ENCODE peak calls at places on chromosomes 1 and 21, in nine cellular contexts. H is sigmoid colon, F is prostate gland, J is heart left ventricle, M is HCT116, S is brain microvascular endothelial cell, X is tibial artery, B is suprapubic skin, G is ovary. N is an unnamed sample.
A peak's percentile ranks its signal among the peaks of the same experiment; 100 is the strongest.

GRCh38 chr1:61131716-61132115 is 49.4 kb downstream of the NFIA start:
- DNase-seq in B (no peak), J (no peak), M (no peak), H (no peak), S (peak; percentile 38), G (no peak), F (no peak), X (no peak), N (no peak)

GRCh38 chr1:181141431-181141910 is 53.0 kb downstream of the IER5 start:
- DNase-seq in B (no peak), H (peak; percentile 67), S (peak; percentile 66), M (no peak), X (no peak), F (no peak), J (no peak), G (no peak), N (no peak)

GRCh38 chr1:116986531-116987255 is 14.9 kb upstream of the CD101 start:
- DNase-seq in S (no peak), X (no peak), G (no peak), F (no peak), B (no peak), H (no peak), J (no peak), M (no peak), N (no peak)

GRCh38 chr1:182666736-182667135 is 17.7 kb downstream of the RGS8 start:
- DNase-seq in G (no peak), J (no peak), M (no peak), X (no peak), S (no peak), H (no peak), B (no peak), F (no peak), N (no peak)

GRCh38 chr1:171506525-171507304 is 21.4 kb downstream of the PRRC2C start:
- DNase-seq in X (no peak), F (no peak), G (no peak), H (no peak), S (no peak), B (no peak), J (no peak), M (no peak), N (no peak)

GRCh38 chr1:35611655-35612054 is 29.7 kb downstream of the PSMB2 start:
- DNase-seq in M (no peak), J (no peak), S (no peak), F (no peak), X (no peak), H (no peak), B (no peak), G (no peak), N (no peak)

GRCh38 chr1:218904401-218904800 is 269.3 kb upstream of the LYPLAL1 start:
- DNase-seq in S (no peak), H (no peak), F (no peak), M (no peak), J (no peak), G (no peak), X (no peak), B (no peak), N (no peak)

GRCh38 chr1:83029916-83030315 is 969.0 kb downstream of the TTLL7 start:
- DNase-seq in J (no peak), X (no peak), B (no peak), G (no peak), F (no peak), H (no peak), M (no peak), S (no peak), N (no peak)

GRCh38 chr1:17630048-17630830 is 90.7 kb downstream of the ARHGEF10L start:
- DNase-seq in B (no peak), G (no peak), H (peak; percentile 87), F (no peak), X (peak; percentile 89), M (no peak), J (peak; percentile 59), S (no peak), N (no peak)

GRCh38 chr1:64318428-64318827 is 115.0 kb downstream of the UBE2U start:
- DNase-seq in J (no peak), B (no peak), X (no peak), M (no peak), H (no peak), S (no peak), G (no peak), F (no peak), N (no peak)

GRCh38 chr1:8986814-8987190 is 39.4 kb downstream of the SLC2A7 start:
- DNase-seq in B (no peak), G (no peak), F (no peak), M (no peak), X (no peak), J (no peak), S (no peak), H (no peak), N (no peak)

GRCh38 chr1:169634145-169634544 is 4.2 kb upstream of the SELP start:
- DNase-seq in M (no peak), X (no peak), F (no peak), B (no peak), G (no peak), S (no peak), J (no peak), H (no peak), N (no peak)

GRCh38 chr1:167103236-167103894 is 9.5 kb downstream of the STYXL2 start:
- DNase-seq in S (no peak), B (no peak), M (no peak), J (no peak), X (no peak), F (no peak), H (no peak), G (no peak), N (no peak)

GRCh38 chr1:59223943-59224639 is 72.8 kb upstream of the FGGY start:
- DNase-seq in G (no peak), S (peak; percentile 41), J (no peak), X (no peak), H (no peak), F (peak; percentile 15), B (no peak), M (no peak), N (no peak)

GRCh38 chr1:161952603-161953172 is 71.0 kb downstream of the OLFML2B start:
- DNase-seq in J (no peak), S (peak; percentile 32), G (no peak), M (no peak), H (no peak), X (no peak), F (no peak), B (no peak), N (no peak)

GRCh38 chr1:6614019-6614952 is 755 bp downstream of the PHF13 start:
- DNase-seq in G (peak; percentile 86), X (peak; percentile 59), F (peak; percentile 56), H (peak; percentile 82), B (no peak), M (no peak), J (peak; percentile 73), S (no peak), N (no peak)

GRCh38 chr1:214678386-214678785 is 75.4 kb downstream of the CENPF start:
- DNase-seq in F (no peak), S (peak; percentile 37), H (no peak), J (no peak), B (no peak), M (no peak), G (no peak), X (no peak), N (no peak)

DNA sequence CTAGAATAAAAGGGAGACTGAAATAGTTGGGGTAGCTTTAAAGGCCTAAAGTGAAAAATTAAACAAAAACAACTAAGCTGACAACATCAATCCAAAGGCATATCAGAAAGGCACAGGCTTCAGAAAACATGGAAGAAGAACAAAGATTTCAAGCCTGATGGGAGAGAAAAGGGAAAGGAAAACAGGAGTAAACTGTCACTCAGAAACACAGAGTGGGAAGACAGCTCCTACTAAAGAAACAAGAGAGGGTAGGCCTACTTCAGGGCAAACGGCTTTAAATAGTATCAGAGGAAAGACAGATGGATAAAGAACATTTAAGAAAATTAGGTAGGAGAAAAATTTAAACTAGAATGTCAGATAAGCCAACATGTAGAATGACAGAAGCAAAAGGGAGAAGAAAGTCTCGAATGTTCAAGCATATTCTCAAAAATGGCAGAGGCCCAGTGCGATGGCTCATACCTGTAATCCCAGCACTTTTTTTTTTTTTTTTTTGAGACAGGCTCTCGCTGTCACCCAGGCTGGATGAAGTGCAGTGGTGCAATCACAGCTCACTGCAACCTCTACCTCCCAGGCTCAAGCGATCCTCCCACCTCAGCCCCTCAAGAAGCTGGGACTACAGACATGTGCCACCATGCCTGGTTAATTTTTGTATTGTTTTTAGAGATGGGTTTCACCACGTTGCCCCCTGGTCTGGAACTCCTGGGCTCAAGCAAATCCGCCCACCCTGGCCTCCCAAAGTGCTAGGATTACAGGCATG is 7.6 kb downstream of the EGLN1 start:
- DNase-seq in F (no peak), M (no peak), H (no peak), X (no peak), S (no peak), B (no peak), G (no peak), J (no peak), N (no peak)
- H3K27ac ChIP-seq in F (no peak overlapping the region), M (no peak overlapping the region), H (peak overlapping the region; percentile 39), X (no peak overlapping the region), S (no peak overlapping the region), B (no peak overlapping the region), G (no peak overlapping the region), J (peak overlapping the region; percentile 51), N (peak overlapping the region; percentile 87)

DNA sequence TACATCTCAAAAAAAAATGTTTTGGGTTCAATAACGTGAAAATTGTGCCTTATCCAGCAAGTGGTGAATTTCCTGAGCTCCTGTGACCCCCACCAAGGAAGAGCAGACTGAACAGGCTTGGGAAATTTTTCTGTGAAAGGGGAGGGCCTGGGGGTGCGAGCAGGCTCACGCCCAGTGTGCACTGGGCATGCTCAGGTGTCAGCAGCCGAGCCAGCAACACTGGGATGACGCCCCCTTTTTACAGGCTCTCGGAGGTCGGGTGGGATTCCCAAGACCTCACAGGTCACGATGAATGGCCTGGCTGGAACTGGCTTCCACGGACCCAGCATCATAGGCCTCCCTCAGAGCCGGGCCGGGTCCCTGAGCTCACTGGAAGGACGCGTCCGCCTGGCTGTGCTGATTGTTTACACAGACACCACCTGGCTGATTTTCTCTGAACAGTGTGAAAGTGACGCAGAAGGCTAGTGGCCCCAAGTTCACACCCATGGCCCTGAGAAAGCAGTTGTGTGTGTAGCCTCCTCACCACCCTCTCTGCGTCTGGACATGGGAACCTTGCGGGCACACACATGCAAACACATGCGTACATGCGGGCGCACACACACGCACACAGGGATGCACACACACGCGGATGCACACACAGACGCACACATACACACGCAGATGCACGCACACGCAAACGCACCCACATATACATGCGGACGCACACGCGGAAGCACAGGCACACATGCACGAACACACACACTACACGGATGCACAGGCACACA is 9.2 kb downstream of the CSTB start:
- DNase-seq in B (no peak), M (no peak), F (no peak), G (no peak), S (no peak), H (no peak), X (no peak), J (no peak), N (peak; percentile 67)
- H3K27ac ChIP-seq in B (no peak overlapping the region), M (peak overlapping the region; percentile 88), F (no peak overlapping the region), G (no peak overlapping the region), S (no peak overlapping the region), H (no peak overlapping the region), X (no peak overlapping the region), J (peak overlapping the region; percentile 40), N (peak overlapping the region; percentile 97)

GRCh38 chr1:84303154-84303830 is 1.8 kb downstream of the SAMD13 start:
- DNase-seq in J (no peak), G (no peak), X (no peak), M (no peak), H (no peak), F (no peak), B (no peak), S (no peak), N (no peak)
- H3K27ac ChIP-seq in J (peak overlapping the region; percentile 52), G (no peak overlapping the region), X (peak overlapping the region; percentile 39), M (peak overlapping the region; percentile 93), H (peak overlapping the region; percentile 64), F (peak overlapping the region; percentile 28), B (peak overlapping the region; percentile 71), S (peak overlapping the region; percentile 42), N (peak overlapping the region; percentile 78)

GRCh38 chr1:56248138-56248537 is 331.2 kb downstream of the PLPP3 start:
- DNase-seq in F (no peak), S (no peak), J (no peak), B (no peak), X (no peak), G (no peak), H (no peak), M (no peak), N (no peak)
- H3K27ac ChIP-seq in F (no peak overlapping the region), S (no peak overlapping the region), J (no peak overlapping the region), B (no peak overlapping the region), X (no peak overlapping the region), G (no peak overlapping the region), H (no peak overlapping the region), M (no peak overlapping the region), N (no peak overlapping the region)